ENCODE peak calls at places on chromosomes 12 and 14, in seven cellular contexts. K, U, A, S, C, Y and J are unnamed samples.

GRCh38 chr12:76272292-76272691 is 75.9 kb downstream of the BBS10 start:
- DNase-seq in K (no peak), U (no peak), A (no peak), S (no peak), C (no peak), Y (peak; percentile 71), J (no peak)

GRCh38 chr12:51368640-51369517 is 22.3 kb downstream of the GALNT6 start:
- DNase-seq in K (peak; percentile 96), U (no peak), A (peak; percentile 89), S (peak; percentile 48), C (peak; percentile 87), Y (no peak), J (peak; percentile 82)

GRCh38 chr14:99604766-99605298 is 825 bp upstream of the CCDC85C start:
- DNase-seq in K (no peak), U (no peak), A (no peak), S (peak; percentile 62), C (peak; percentile 48), Y (no peak), J (no peak)

GRCh38 chr14:22993517-22993916 is 11.2 kb upstream of the AJUBA start:
- DNase-seq in K (no peak), U (no peak), A (no peak), S (no peak), C (peak; percentile 19), Y (no peak), J (no peak)

GRCh38 chr14:77344597-77344996 is 23.8 kb downstream of the GSTZ1 start:
- DNase-seq in K (no peak), U (no peak), A (no peak), S (no peak), C (no peak), Y (no peak), J (no peak)

GRCh38 chr14:75216427-75217006 is 40.1 kb upstream of the TMED10 start:
- DNase-seq in K (no peak), U (no peak), A (no peak), S (no peak), C (no peak), Y (no peak), J (no peak)

GRCh38 chr14:75286313-75286712 is 7.7 kb downstream of the FOS start:
- DNase-seq in K (no peak), U (peak; percentile 48), A (no peak), S (no peak), C (no peak), Y (no peak), J (no peak)

GRCh38 chr12:111442301-111443045 is 36.8 kb downstream of the SH2B3 start:
- DNase-seq in K (no peak), U (no peak), A (peak; percentile 63), S (no peak), C (no peak), Y (no peak), J (no peak)

GRCh38 chr12:109736552-109737108 is 23.0 kb downstream of the FAM222A start:
- DNase-seq in K (no peak), U (peak; percentile 15), A (peak; percentile 82), S (peak; percentile 26), C (peak; percentile 42), Y (no peak), J (peak; percentile 65)

GRCh38 chr14:51931308-51931707 is 58.0 kb upstream of the RTRAF start:
- DNase-seq in K (no peak), U (no peak), A (no peak), S (no peak), C (no peak), Y (no peak), J (no peak)

GRCh38 chr12:124533456-124533855 is 34.0 kb downstream of the NCOR2 start:
- DNase-seq in K (no peak), U (no peak), A (no peak), S (no peak), C (no peak), Y (no peak), J (no peak)

GRCh38 chr12:66244446-66244845 is 55.4 kb downstream of the IRAK3 start:
- DNase-seq in K (no peak), U (no peak), A (no peak), S (no peak), C (no peak), Y (no peak), J (no peak)

GRCh38 chr12:82055391-82055790 is 296.2 kb upstream of the PPFIA2 start:
- DNase-seq in K (no peak), U (no peak), A (no peak), S (no peak), C (no peak), Y (no peak), J (no peak)

GRCh38 chr14:89405712-89406111 is 11.3 kb downstream of the FOXN3 start:
- DNase-seq in K (no peak), U (no peak), A (no peak), S (no peak), C (no peak), Y (no peak), J (no peak)

GRCh38 chr12:56469007-56469930 is 891 bp downstream of the SPRYD4 start:
- DNase-seq in K (no peak), U (no peak), A (no peak), S (no peak), C (no peak), Y (peak; percentile 51), J (no peak)

GRCh38 chr14:101151226-101151929 is 247.9 kb upstream of the RTL1 start:
- DNase-seq in K (no peak), U (no peak), A (no peak), S (no peak), C (peak; percentile 21), Y (no peak), J (no peak)

GRCh38 chr12:107484941-107485340 is 200.7 kb upstream of the PWP1 start:
- DNase-seq in K (no peak), U (no peak), A (no peak), S (no peak), C (no peak), Y (no peak), J (no peak)

GRCh38 chr14:59997966-59998365 is 78.0 kb downstream of the LRRC9 start:
- DNase-seq in K (no peak), U (no peak), A (no peak), S (no peak), C (no peak), Y (no peak), J (no peak)

GRCh38 chr12:130957304-130957621 is 3.6 kb downstream of the ADGRD1 start:
- DNase-seq in K (no peak), U (no peak), A (no peak), S (no peak), C (no peak), Y (no peak), J (no peak)

GRCh38 chr14:37594916-37595808 is at the start of the genes FOXA1 and TTC6:
- DNase-seq in K (no peak), U (no peak), A (peak; percentile 66), S (peak; percentile 30), C (peak; percentile 12), Y (no peak), J (no peak)

GRCh38 chr14:105023791-105024480 is 3.1 kb upstream of the CDCA4 start:
- DNase-seq in K (no peak), U (no peak), A (no peak), S (no peak), C (peak; percentile 85), Y (no peak), J (peak; percentile 26)

GRCh38 chr12:38761111-38761510 is 144.3 kb downstream of the CPNE8 start:
- DNase-seq in K (no peak), U (no peak), A (no peak), S (no peak), C (no peak), Y (no peak), J (no peak)

GRCh38 chr14:72165151-72165715 is 233.0 kb downstream of the RGS6 start:
- DNase-seq in K (no peak), U (no peak), A (no peak), S (no peak), C (no peak), Y (no peak), J (no peak)
- H3K4me3 ChIP-seq in K (no peak overlapping the region), U (no peak overlapping the region), A (no peak overlapping the region), S (no peak overlapping the region), C (no peak overlapping the region), Y (no peak overlapping the region), J (no peak overlapping the region)

GRCh38 chr12:48768147-48768546 is 20.7 kb downstream of the ADCY6 start:
- DNase-seq in K (no peak), U (no peak), A (no peak), S (no peak), C (no peak), Y (no peak), J (no peak)
- H3K36me3 ChIP-seq in K (no peaks in the 10 kb centered on the region), U (peaks cover 79% of the 10 kb centered on the region), A (peaks cover 50% of the 10 kb centered on the region), S (peaks cover 56% of the 10 kb centered on the region), C (peaks cover 21% of the 10 kb centered on the region), Y (peaks cover 4% of the 10 kb centered on the region), J (peaks cover 32% of the 10 kb centered on the region)

GRCh38 chr12:53754196-53754595 is 2.4 kb upstream of the CISTR start:
- DNase-seq in K (no peak), U (no peak), A (no peak), S (no peak), C (no peak), Y (no peak), J (no peak)
- H3K4me3 ChIP-seq in K (no peak overlapping the region), U (no peak overlapping the region), A (no peak overlapping the region), S (no peak overlapping the region), C (no peak overlapping the region), Y (no peak overlapping the region), J (no peak overlapping the region)

DNA sequence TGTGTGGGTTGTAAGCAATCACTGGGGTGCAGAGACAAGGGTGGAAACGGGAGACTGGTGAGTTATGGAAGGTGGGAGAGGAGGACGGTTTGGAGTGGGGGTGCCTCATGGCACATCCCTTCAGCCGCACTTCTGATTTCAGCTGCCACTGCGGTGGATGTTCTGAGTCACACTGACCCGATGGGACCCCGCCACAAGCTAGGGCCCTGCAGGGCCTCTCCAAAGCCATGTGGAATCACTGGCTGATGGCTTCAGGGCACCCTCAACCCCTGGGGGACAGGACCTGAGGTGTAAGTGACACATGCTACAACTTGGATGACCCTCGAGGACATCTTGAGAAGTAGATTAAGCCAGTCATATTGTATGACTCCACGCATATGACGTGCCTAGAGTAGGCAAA is 53.7 kb downstream of the GPR68 start:
- DNase-seq in K (no peak), U (no peak), A (no peak), S (no peak), C (no peak), Y (no peak), J (no peak)
- H3K36me3 ChIP-seq in K (peaks cover 40% of the 10 kb centered on the region), U (peaks cover 88% of the 10 kb centered on the region), A (peaks cover 47% of the 10 kb centered on the region), S (peaks cover 6% of the 10 kb centered on the region), C (peaks cover 14% of the 10 kb centered on the region), Y (peaks cover 5% of the 10 kb centered on the region), J (no peaks in the 10 kb centered on the region)

GRCh38 chr14:97301931-97302559 is 504.9 kb downstream of the VRK1 start:
- DNase-seq in K (no peak), U (no peak), A (no peak), S (no peak), C (no peak), Y (no peak), J (no peak)
- H3K4me3 ChIP-seq in K (no peak overlapping the region), U (no peak overlapping the region), A (no peak overlapping the region), S (no peak overlapping the region), C (no peak overlapping the region), Y (no peak overlapping the region), J (no peak overlapping the region)